ENCODE peak calls at places on chromosomes 6 and 20, in seven cellular contexts. P is cardiac fibroblast, I is fibroblast of the aortic adventitia, V is AG09309, K is RWPE2, U is endodermal cell, S is astrocyte of the cerebellum. C is an unnamed sample.

GRCh38 chr6:33570806-33571636 is 9.1 kb downstream of the BAK1 start:
- DNase-seq in P (peak; percentile 77), I (peak; percentile 69), V (no peak), K (peak; percentile 79), U (peak; percentile 90), S (no peak), C (peak; percentile 93)

GRCh38 chr6:9494864-9495263 is 920.0 kb downstream of the TFAP2A start:
- DNase-seq in P (peak; percentile 42), I (peak; percentile 82), V (no peak), K (no peak), U (no peak), S (peak; percentile 41), C (no peak)

GRCh38 chr20:38321959-38322598 is 18.1 kb downstream of the BPI start:
- DNase-seq in P (peak; percentile 83), I (peak; percentile 83), V (peak; percentile 35), K (no peak), U (peak; percentile 78), S (peak; percentile 64), C (no peak)

GRCh38 chr6:158056804-158057203 is 75.1 kb downstream of the SYNJ2 start:
- DNase-seq in P (no peak), I (no peak), V (no peak), K (no peak), U (no peak), S (no peak), C (no peak)

GRCh38 chr6:624979-625378 is 31.9 kb downstream of the HUS1B start:
- DNase-seq in P (peak; percentile 51), I (peak; percentile 51), V (no peak), K (no peak), U (peak; percentile 58), S (no peak), C (no peak)

GRCh38 chr6:13165518-13166186 is 162.7 kb downstream of the TBC1D7 start:
- DNase-seq in P (no peak), I (no peak), V (no peak), K (no peak), U (no peak), S (no peak), C (no peak)

GRCh38 chr20:3805594-3806264 is 9.6 kb downstream of the CDC25B start:
- DNase-seq in P (peak; percentile 76), I (peak; percentile 69), V (no peak), K (no peak), U (no peak), S (no peak), C (no peak)

GRCh38 chr20:62924567-62925419 is 1.5 kb downstream of the DIDO1 start:
- DNase-seq in P (peak; percentile 42), I (peak; percentile 63), V (no peak), K (peak; percentile 85), U (peak; percentile 50), S (no peak), C (no peak)

GRCh38 chr20:5153612-5154542 is 27.1 kb downstream of the CDS2 start:
- DNase-seq in P (no peak), I (no peak), V (no peak), K (no peak), U (no peak), S (no peak), C (no peak)

GRCh38 chr6:135358251-135358821 is 139.2 kb downstream of the AHI1 start:
- DNase-seq in P (peak; percentile 82), I (peak; percentile 92), V (peak; percentile 91), K (no peak), U (no peak), S (peak; percentile 78), C (no peak)

GRCh38 chr6:53144802-53145201 is 3.8 kb downstream of the GCM1 start:
- DNase-seq in P (no peak), I (no peak), V (no peak), K (no peak), U (no peak), S (no peak), C (no peak)

GRCh38 chr6:28866342-28867077 is 57.3 kb downstream of the TRIM27 start:
- DNase-seq in P (peak; percentile 46), I (peak; percentile 26), V (no peak), K (peak; percentile 77), U (peak; percentile 93), S (no peak), C (peak; percentile 62)

GRCh38 chr20:57402206-57403125 is 11.3 kb downstream of the RBM38 start:
- DNase-seq in P (no peak), I (no peak), V (no peak), K (no peak), U (no peak), S (no peak), C (no peak)

GRCh38 chr6:140636237-140636636 is 1261.8 kb upstream of the CITED2 start:
- DNase-seq in P (no peak), I (no peak), V (no peak), K (no peak), U (no peak), S (no peak), C (no peak)

GRCh38 chr6:106039836-106040592 is 46.1 kb upstream of the PRDM1 start:
- DNase-seq in P (peak; percentile 3), I (no peak), V (no peak), K (no peak), U (no peak), S (no peak), C (no peak)

GRCh38 chr6:107864235-107864970 is 40.3 kb upstream of the SCML4 start:
- DNase-seq in P (no peak), I (no peak), V (no peak), K (no peak), U (no peak), S (no peak), C (no peak)

GRCh38 chr6:1385129-1386042 is 4.0 kb upstream of the FOXF2 start:
- DNase-seq in P (no peak), I (no peak), V (no peak), K (no peak), U (peak; percentile 77), S (no peak), C (no peak)

GRCh38 chr6:140237251-140237650 is 862.8 kb upstream of the CITED2 start:
- DNase-seq in P (no peak), I (no peak), V (no peak), K (no peak), U (no peak), S (no peak), C (no peak)

GRCh38 chr20:14879020-14879697 is 541.7 kb upstream of the FLRT3 start:
- DNase-seq in P (peak; percentile 11), I (peak; percentile 66), V (peak; percentile 10), K (no peak), U (no peak), S (peak; percentile 5), C (no peak)

GRCh38 chr20:50575869-50576720 is 65.9 kb downstream of the PTPN1 start:
- DNase-seq in P (peak; percentile 78), I (peak; percentile 59), V (no peak), K (peak; percentile 88), U (peak; percentile 89), S (no peak), C (peak; percentile 61)

GRCh38 chr20:62381202-62381797 is 5.6 kb upstream of the RPS21 start:
- DNase-seq in P (peak; percentile 51), I (no peak), V (no peak), K (peak; percentile 89), U (peak; percentile 53), S (no peak), C (no peak)

GRCh38 chr6:166786704-166787293 is 159.7 kb upstream of the RPS6KA2 start:
- DNase-seq in P (peak; percentile 81), I (peak; percentile 79), V (peak; percentile 31), K (no peak), U (peak; percentile 49), S (peak; percentile 45), C (no peak)

GRCh38 chr6:90411292-90411781 is 114.7 kb upstream of the BACH2 start:
- DNase-seq in P (no peak), I (no peak), V (no peak), K (peak; percentile 94), U (peak; percentile 64), S (no peak), C (no peak)

GRCh38 chr20:63488331-63489251 is 10.3 kb downstream of the EEF1A2 start:
- DNase-seq in P (no peak), I (no peak), V (no peak), K (no peak), U (peak; percentile 73), S (no peak), C (peak; percentile 14)

GRCh38 chr6:3392059-3392458 is 64.8 kb downstream of the SLC22A23 start:
- DNase-seq in P (no peak), I (no peak), V (no peak), K (no peak), U (no peak), S (no peak), C (no peak)
- H3K4me3 ChIP-seq in P (no peak overlapping the region), I (no peak overlapping the region), V (no peak overlapping the region), K (no peak overlapping the region), U (no peak overlapping the region), S (no peak overlapping the region), C (no peak overlapping the region)

GRCh38 chr6:129493396-129493902 is 216.5 kb downstream of the ARHGAP18 start:
- DNase-seq in P (peak; percentile 28), I (peak; percentile 68), V (no peak), K (no peak), U (no peak), S (no peak), C (no peak)
- H3K4me3 ChIP-seq in P (no peak overlapping the region), I (no peak overlapping the region), V (no peak overlapping the region), K (no peak overlapping the region), U (no peak overlapping the region), S (no peak overlapping the region), C (no peak overlapping the region)

DNA sequence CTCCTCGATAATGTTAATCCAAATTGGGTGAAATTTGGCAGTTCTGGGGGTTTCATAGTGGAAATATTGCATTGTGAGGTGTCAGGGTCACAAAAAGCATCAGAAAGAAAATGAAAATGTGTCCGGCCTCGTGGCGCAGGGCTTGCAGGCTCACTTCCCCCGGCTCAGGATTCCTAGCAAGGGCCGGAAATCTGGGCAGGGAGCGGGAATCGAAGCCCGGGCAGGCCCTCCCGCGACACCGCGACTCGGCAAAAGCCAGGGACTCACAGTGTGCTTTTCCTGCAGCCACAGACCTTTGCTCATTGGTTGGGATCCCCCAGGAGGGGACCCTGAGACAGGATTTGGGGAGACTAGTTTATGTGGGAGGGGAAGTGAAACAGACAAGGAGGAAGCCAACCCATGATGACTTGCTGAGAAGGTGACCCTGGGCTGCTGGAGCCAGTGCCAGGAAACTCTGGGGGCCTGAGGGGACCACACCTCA is 847 bp upstream of the CD93 start:
- DNase-seq in P (no peak), I (no peak), V (no peak), K (no peak), U (no peak), S (no peak), C (no peak)
- H3K4me3 ChIP-seq in P (no peak overlapping the region), I (no peak overlapping the region), V (no peak overlapping the region), K (no peak overlapping the region), U (no peak overlapping the region), S (no peak overlapping the region), C (no peak overlapping the region)

DNA sequence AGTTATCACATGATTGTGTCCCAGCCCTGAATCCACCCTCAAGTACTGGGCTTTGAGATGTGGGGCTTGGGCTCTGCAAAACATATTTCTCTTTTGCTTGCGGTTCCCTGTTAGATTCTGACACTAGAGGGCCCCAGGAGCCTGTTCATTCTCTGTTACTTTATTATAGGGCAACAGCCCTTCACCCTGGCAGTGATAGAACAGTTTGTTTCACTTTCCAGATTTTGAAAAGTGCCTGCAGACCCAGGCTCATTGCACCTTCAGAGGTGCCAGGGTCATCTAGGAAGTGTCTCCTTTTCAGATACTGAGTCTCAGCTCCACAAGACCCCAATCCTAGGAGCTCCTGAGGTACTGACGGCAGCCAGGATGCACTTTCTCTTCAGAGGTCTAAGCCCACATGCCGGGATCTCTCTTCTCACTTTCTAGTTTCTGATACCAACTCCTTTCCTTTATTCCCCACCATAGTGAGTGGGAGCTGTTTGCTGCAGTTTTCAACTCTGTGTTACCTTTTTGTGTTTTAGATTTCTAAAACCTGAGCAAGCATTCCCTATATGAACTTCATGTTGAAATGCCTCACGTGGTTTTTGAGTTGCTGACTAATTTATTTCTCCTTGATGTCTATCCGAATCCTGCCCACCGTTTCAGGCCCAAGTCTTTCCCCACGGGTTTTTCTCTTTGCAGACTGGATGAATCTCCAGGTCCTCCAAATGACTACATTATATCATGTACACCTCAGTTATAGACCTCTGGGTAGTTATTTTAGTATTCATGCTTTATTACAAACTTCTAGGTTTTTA is 10.9 kb downstream of the ABT1 start:
- DNase-seq in P (peak; percentile 74), I (peak; percentile 73), V (peak; percentile 25), K (no peak), U (peak; percentile 82), S (peak; percentile 32), C (no peak)
- H3K4me3 ChIP-seq in P (peak overlapping the region; percentile 38), I (peak overlapping the region; percentile 53), V (peak overlapping the region; percentile 36), K (peak overlapping the region; percentile 17), U (no peak overlapping the region), S (no peak overlapping the region), C (no peak overlapping the region)